ENCODE peak calls at places on chromosome 12, in four cellular contexts. R is colonic mucosa, W is psoas muscle, M is dorsolateral prefrontal cortex. P is an unnamed sample.

GRCh38 chr12:9883175-9883574 is 1.9 kb downstream of the KLRF2 start:
- DNase-seq in W (no peak), R (no peak), M (no peak), P (no peak)

GRCh38 chr12:9087087-9087835 is 28.5 kb downstream of the A2M start:
- DNase-seq in R (no peak), W (no peak), M (no peak), P (no peak)

GRCh38 chr12:75917704-75918103 is 113.9 kb downstream of the PHLDA1 start:
- DNase-seq in R (no peak), M (no peak), W (no peak), P (no peak)

GRCh38 chr12:51082561-51083139 is 746 bp downstream of the CSRNP2 start:
- DNase-seq in W (no peak), R (peak), M (no peak), P (no peak)

GRCh38 chr12:13342971-13343370 is 146.4 kb downstream of the EMP1 start:
- DNase-seq in W (no peak), M (no peak), R (no peak), P (no peak)

GRCh38 chr12:51214895-51215294 is 3.0 kb downstream of the POU6F1 start:
- DNase-seq in W (no peak), R (no peak), M (no peak), P (no peak)

GRCh38 chr12:82430541-82431145 is 72.3 kb downstream of the METTL25 start:
- DNase-seq in M (no peak), W (no peak), R (no peak), P (no peak)

GRCh38 chr12:64995831-64996230 is 125.3 kb downstream of the WIF1 start:
- DNase-seq in R (no peak), M (no peak), W (no peak), P (no peak)

GRCh38 chr12:57734586-57734985 is 4.0 kb downstream of the AGAP2 start:
- DNase-seq in R (no peak), M (no peak), W (no peak), P (no peak)

GRCh38 chr12:109727746-109728726 is 14.4 kb downstream of the FAM222A start:
- DNase-seq in W (peak), M (peak), R (no peak), P (no peak)

GRCh38 chr12:88615490-88615889 is 35.2 kb upstream of the KITLG start:
- DNase-seq in M (no peak), W (no peak), R (no peak), P (no peak)

GRCh38 chr12:59077153-59077930 is 157.0 kb upstream of the LRIG3 start:
- DNase-seq in M (no peak), R (peak), W (no peak), P (no peak)

GRCh38 chr12:67677166-67677565 is 28.6 kb downstream of the DYRK2 start:
- DNase-seq in M (no peak), W (no peak), R (no peak), P (no peak)

GRCh38 chr12:124208469-124208868 is 86.4 kb upstream of the RFLNA start:
- DNase-seq in M (no peak), W (no peak), R (no peak), P (no peak)

GRCh38 chr12:131829351-131829794 is 1.2 kb downstream of the MMP17 start:
- DNase-seq in R (no peak), W (no peak), M (no peak), P (no peak)

GRCh38 chr12:8887285-8887715 is 27.0 kb upstream of the PHC1 start:
- DNase-seq in W (no peak), M (no peak), R (no peak), P (no peak)

GRCh38 chr12:66624806-66625205 is 54.1 kb downstream of the GRIP1 start:
- DNase-seq in R (no peak), W (no peak), M (no peak), P (no peak)

GRCh38 chr12:56121204-56121870 is 3.3 kb downstream of the ZC3H10 start:
- DNase-seq in W (no peak), M (no peak), R (no peak), P (no peak)

GRCh38 chr12:119841433-119842210 is 35.5 kb downstream of the CIT start:
- DNase-seq in R (no peak), M (no peak), W (no peak), P (no peak)

GRCh38 chr12:87813476-87814234 is 215.5 kb downstream of the C12orf50 start:
- DNase-seq in W (no peak), R (no peak), M (no peak), P (no peak)

DNA sequence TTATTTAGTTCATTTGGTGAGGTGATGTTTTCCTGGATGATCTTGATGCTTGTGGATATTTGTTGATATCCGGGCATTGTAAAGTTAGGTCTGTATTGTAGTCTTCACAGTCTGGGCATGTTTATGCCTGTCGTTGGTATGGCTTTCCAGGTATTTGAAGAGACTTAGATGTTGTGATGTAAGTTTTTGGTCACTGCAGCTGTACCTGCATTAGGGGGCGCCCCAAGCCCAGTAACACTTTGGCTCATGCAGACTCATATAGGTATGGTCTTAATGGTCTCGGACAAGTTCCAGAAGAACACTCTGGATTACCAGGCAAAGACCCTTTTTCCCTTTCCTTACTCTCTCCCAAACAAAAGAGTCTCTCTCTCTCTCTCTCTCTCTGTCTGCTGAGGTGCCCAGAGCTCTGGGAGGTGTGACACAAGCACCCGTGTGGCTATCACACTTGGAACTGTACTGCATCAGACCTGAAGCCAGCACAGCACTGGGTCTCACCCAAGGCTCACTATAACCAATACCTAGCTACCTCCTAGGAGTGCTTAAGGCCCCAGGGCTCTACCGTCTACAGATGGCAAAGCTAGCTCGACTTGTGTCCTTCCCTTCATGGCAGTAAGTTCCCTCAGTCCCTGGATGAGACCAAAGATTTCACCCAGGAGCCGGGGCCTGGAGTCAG is 425.8 kb upstream of the ATXN7L3B start:
- DNase-seq in R (no peak), M (no peak), W (no peak), P (peak)
- TF ChIP-seq CTCF in R (no peak), M (peak), W (no peak), P (peak)

GRCh38 chr12:40946612-40947194 is 241.4 kb upstream of the PDZRN4 start:
- DNase-seq in R (no peak), M (no peak), W (no peak), P (no peak)
- TF ChIP-seq CTCF in R (peak), M (peak), W (peak), P (peak)

GRCh38 chr12:1222858-1223644 is 232.0 kb downstream of the ERC1 start:
- DNase-seq in R (no peak), M (no peak), W (no peak), P (no peak)
- TF ChIP-seq CTCF in R (no peak), M (no peak), W (no peak), P (no peak)

GRCh38 chr12:3315201-3315661 is 175.8 kb upstream of the PRMT8 start:
- DNase-seq in M (no peak), W (peak), R (no peak), P (peak)
- TF ChIP-seq CTCF in M (no peak), W (no peak), R (no peak), P (no peak)

GRCh38 chr12:3964404-3964803 is 91.2 kb upstream of the PARP11 start:
- DNase-seq in R (no peak), W (no peak), M (no peak), P (no peak)
- TF ChIP-seq CTCF in R (no peak), W (no peak), M (no peak), P (no peak)

GRCh38 chr12:14618990-14619389 is 51.3 kb upstream of the PLBD1 start:
- DNase-seq in R (no peak), M (no peak), W (no peak), P (peak)
- TF ChIP-seq CTCF in R (no peak), M (peak), W (peak), P (no peak)

DNA sequence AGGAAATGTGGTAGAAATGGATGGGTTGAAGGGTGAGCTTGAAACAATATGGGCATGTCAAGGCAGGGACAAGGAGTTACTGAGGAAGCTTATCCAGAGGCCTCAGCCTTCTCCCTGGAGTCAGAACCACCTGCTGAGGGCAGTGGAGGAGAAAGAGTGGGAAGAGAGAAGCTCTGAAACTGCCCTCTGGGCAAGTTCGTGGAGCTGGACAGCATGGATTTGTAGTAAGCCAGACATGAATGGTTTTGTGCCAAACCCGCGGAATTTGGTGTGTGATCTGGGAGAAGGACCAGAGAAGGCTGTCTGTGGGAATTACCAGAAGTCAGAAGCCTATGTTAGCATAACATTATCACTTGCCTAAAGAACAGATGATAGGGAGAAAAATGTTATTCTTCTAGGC is 164.8 kb downstream of the SLC41A2 start:
- DNase-seq in M (no peak), W (no peak), R (no peak), P (no peak)
- TF ChIP-seq CTCF in M (no peak), W (no peak), R (no peak), P (no peak)